ENCODE peak calls at places on chromosomes 16 and 17, in four cellular contexts. V is coronary artery, P is cardiac fibroblast, W is left lung. X is an unnamed sample.
A peak's percentile ranks its signal among the peaks of the same experiment; 100 is the strongest.

GRCh38 chr17:42760652-42761581 is at the start of gene RAMP2:
- DNase-seq in V (no peak), P (no peak), W (peak; percentile 83), X (no peak)

GRCh38 chr17:36948717-36949460 is at the start of gene AATF:
- DNase-seq in V (peak; percentile 98), P (peak; percentile 96), W (peak; percentile 99), X (peak; percentile 86)

GRCh38 chr16:27927266-27927901 is 136.1 kb downstream of the GSG1L start:
- DNase-seq in W (no peak), V (no peak), P (no peak), X (no peak)

GRCh38 chr16:81551821-81552304 is 107.3 kb downstream of the CMIP start:
- DNase-seq in W (no peak), V (no peak), P (peak; percentile 72), X (no peak)

GRCh38 chr17:66548158-66548557 is 245.7 kb downstream of the PRKCA start:
- DNase-seq in V (no peak), P (no peak), W (no peak), X (no peak)

GRCh38 chr16:79217375-79218011 is 383.0 kb downstream of the MAF start:
- DNase-seq in V (no peak), P (no peak), W (no peak), X (no peak)

GRCh38 chr16:30740364-30741251 is 7.6 kb upstream of the PHKG2 start:
- DNase-seq in W (peak; percentile 88), P (peak; percentile 91), V (peak; percentile 85), X (peak; percentile 35)

GRCh38 chr17:39701012-39701783 is 1.3 kb downstream of the ERBB2 start:
- DNase-seq in V (no peak), W (peak; percentile 27), P (no peak), X (no peak)

GRCh38 chr17:57517216-57517518 is 227.9 kb downstream of the CCDC182 start:
- DNase-seq in P (no peak), W (no peak), V (no peak), X (no peak)

GRCh38 chr17:66304304-66305174 is 2.1 kb downstream of the PRKCA start:
- DNase-seq in W (no peak), V (no peak), P (peak; percentile 47), X (no peak)

GRCh38 chr17:73098919-73099318 is 6.4 kb upstream of the SLC39A11 start:
- DNase-seq in P (no peak), V (no peak), W (no peak), X (no peak)

GRCh38 chr17:40372031-40372430 is 7.5 kb upstream of the GJD3 start:
- DNase-seq in P (no peak), W (no peak), V (no peak), X (no peak)

DNA sequence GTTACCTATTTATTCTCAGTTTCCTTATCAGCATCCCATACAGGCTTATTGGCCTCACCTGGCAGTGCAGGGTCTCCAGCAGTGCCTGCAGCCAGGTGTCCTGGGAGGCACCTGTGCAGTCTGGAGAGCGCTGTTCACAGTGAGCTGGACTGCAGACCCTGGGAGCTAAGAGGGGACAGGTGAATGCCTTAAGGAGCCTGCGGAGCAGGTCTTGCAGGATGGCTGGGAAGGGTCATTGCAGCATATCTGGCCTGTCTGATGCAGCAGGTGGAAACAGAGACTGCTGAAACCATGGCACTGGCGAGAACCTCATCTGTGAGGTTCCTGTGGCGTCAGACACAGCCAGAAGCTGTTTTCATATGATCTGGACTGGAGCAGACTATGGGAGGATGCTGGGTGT is 76.9 kb downstream of the NTN1 start:
- DNase-seq in W (no peak), P (no peak), V (no peak), X (no peak)
- H3K4me3 ChIP-seq in W (no peak overlapping the region), P (no peak overlapping the region), V (no peak overlapping the region), X (no peak overlapping the region)

GRCh38 chr17:77957869-77958715 is at the start of gene TNRC6C:
- DNase-seq in P (peak; percentile 98), W (peak; percentile 99), V (peak; percentile 100), X (peak; percentile 96)
- TF ChIP-seq CTCF in P (no peak), W (no peak), V (no peak), X (no peak)

GRCh38 chr17:34635876-34636275 is 56.5 kb downstream of the TMEM132E start:
- DNase-seq in W (no peak), P (no peak), V (no peak), X (no peak)

GRCh38 chr17:34638526-34639260 is 59.3 kb downstream of the TMEM132E start:
- DNase-seq in V (no peak), W (no peak), P (no peak), X (no peak)

GRCh38 chr17:34637041-34637547 is 57.7 kb downstream of the TMEM132E start:
- DNase-seq in V (no peak), W (no peak), P (no peak), X (no peak)

GRCh38 chr17:34639706-34640425 is 60.5 kb downstream of the TMEM132E start:
- DNase-seq in W (no peak), P (no peak), V (no peak), X (no peak)

DNA sequence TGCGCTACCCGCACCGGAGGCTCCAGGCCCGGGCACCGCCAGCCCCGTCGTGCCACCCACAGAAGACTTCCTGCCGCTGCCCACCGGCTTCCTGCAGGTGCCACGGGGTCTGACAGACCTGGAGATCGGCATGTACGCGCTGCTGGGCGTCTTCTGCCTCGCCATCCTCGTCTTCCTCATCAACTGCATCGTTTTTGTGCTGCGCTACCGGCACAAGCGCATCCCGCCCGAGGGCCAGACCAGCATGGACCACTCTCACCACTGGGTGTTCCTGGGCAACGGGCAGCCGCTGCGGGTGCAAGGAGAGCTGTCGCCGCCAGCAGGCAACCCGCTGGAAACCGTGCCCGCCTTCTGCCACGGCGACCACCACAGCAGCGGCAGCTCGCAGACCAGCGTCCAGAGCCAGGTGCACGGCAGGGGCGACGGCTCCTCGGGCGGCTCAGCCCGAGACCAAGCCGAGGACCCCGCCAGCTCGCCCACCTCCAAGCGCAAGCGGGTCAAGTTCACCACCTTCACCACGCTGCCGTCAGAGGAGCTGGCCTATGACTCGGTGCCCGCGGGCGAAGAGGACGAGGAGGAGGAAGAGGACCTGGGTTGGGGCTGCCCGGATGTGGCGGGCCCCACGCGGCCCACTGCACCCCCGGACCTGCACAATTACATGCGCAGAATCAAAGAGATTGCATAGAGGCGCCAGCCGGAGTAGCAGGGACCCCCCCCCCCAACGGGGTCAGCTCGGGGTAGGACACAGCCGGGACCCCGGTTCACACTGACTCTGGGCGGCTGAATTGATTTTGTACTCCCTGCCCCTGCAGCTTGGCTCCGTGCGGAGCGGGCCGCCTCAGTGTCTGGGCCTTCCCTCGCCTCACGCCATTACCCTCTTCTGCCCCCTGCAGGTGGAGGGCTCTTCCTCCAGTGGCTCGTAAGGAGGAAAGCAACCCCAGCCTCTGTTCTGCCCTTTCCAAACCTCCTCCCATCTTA is 58.5 kb downstream of the TMEM132E start:
- DNase-seq in W (peak; percentile 88), V (no peak), P (peak; percentile 58), X (peak; percentile 19)
- H3K4me3 ChIP-seq in W (peak overlapping the region; percentile 5), V (peak overlapping the region; percentile 64), P (no peak overlapping the region), X (peak overlapping the region; percentile 9)

GRCh38 chr17:75773808-75774470 is 8.9 kb upstream of the GALK1 start:
- DNase-seq in P (no peak), V (peak; percentile 74), W (peak; percentile 73), X (no peak)

GRCh38 chr17:75774471-75774987 is 9.5 kb upstream of the GALK1 start:
- DNase-seq in W (no peak), P (peak; percentile 19), V (no peak), X (no peak)

GRCh38 chr17:75769536-75769935 is 4.5 kb upstream of the GALK1 start:
- DNase-seq in W (no peak), V (peak; percentile 56), P (no peak), X (no peak)

GRCh38 chr17:75773121-75773807 is 8.3 kb upstream of the GALK1 start:
- DNase-seq in P (no peak), V (peak; percentile 78), W (peak; percentile 51), X (no peak)

DNA sequence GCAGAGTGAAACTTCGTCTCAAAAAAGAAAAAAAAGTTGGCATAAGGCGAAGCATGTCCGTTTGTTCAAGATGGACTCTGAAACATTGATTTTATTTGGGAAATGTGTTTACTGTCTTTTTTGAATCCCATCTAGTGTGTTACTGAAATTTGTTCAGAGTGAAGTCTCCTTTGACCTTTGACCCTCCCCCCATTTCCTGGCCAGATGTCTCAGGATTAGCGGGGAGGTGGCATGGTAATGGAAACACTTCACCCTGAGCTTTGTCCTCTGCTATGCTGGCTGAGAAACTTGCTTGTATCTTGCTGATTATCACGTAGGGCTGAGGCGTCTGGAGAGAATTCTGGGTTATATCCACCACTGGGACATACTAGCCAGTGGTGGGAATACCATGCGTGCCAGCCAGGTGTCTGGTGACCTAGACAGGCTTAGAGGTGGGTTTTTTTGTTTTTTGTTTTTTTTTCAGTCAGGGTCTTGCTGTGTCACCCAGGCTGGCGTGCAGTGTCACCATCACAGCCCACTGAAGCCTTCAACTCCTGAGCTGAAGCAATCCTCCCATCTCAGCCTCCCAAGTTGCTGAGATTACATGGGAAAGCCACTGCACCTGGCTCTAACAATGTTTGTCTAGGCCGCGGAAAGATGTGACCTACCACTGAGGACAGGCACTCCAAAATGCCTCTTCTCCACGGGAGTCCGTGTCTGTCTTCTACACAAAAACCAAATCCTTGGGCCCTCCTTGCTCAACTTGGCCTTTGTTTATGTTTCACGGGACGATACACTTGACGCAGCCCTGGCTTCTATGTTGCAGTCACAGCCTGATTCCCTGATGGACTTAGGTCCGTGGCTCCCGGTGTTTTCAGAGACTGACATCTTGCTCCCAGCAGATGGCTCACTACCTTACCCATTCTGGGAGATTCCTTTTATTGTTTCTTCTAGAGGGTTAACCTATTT is 6.6 kb upstream of the GALK1 start:
- DNase-seq in V (peak; percentile 72), P (peak; percentile 46), W (no peak), X (no peak)
- TF ChIP-seq CTCF in V (no peak), P (peak; percentile 20), W (no peak), X (peak; percentile 26)

DNA sequence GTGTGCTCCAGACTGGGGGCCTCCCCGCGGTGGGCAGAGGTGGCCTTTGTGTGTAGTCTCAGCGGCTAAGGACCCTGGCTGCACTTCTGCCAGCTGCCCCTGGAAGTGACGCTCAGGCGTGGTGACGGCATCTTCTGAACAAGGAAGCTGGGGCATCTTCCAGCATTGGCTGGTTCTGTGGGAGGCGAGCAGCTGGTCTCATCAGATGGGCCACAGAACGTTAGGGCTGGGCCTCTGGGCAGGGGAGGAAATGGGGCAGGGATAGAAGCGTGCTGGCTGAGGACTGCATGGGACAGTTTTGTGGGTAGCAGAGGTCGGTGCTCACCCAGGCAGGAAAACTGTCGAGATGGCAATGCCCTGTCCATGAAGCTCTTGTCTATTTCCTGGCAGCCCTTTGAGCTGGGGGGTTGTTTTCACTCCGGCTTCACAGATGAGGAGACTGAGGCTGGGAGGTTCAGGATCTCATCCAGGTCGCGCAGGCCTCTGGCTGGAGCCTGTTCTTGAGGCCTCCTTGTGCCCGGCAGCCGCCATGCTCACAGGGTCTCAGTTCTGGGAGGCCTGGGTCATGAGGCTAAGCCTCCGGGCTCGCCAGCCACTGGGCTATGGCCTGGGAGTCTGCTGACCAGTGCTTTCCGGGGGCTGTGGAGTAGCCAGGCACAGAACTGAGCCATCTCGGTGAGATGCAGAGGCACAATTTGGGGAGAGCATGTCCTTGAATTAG is 16.3 kb downstream of the IRF8 start:
- DNase-seq in V (no peak), W (no peak), P (no peak), X (no peak)
- H3K4me3 ChIP-seq in V (no peak overlapping the region), W (no peak overlapping the region), P (no peak overlapping the region), X (no peak overlapping the region)

GRCh38 chr16:83443972-83444371 is 363.8 kb upstream of the HSBP1 start:
- DNase-seq in P (no peak), W (no peak), V (no peak), X (no peak)

GRCh38 chr16:83437036-83437435 is 370.7 kb upstream of the HSBP1 start:
- DNase-seq in P (no peak), V (no peak), W (no peak), X (no peak)

GRCh38 chr16:83438326-83438725 is 369.5 kb upstream of the HSBP1 start:
- DNase-seq in W (no peak), P (peak; percentile 22), V (no peak), X (no peak)

GRCh38 chr16:83439412-83439811 is 368.4 kb upstream of the HSBP1 start:
- DNase-seq in P (no peak), W (no peak), V (no peak), X (no peak)

GRCh38 chr16:83441523-83441922 is 366.3 kb upstream of the HSBP1 start:
- DNase-seq in V (no peak), W (no peak), P (peak; percentile 3), X (no peak)
- TF ChIP-seq CTCF in V (no peak), W (no peak), P (no peak), X (no peak)

X was measured in astrocyte of the cerebellum.